ENCODE peak calls at places on chromosomes 12 and 14, in nine cellular contexts. Y is aorta, Z is neural progenitor cell, G is lower lobe of right lung, Q is tibial artery, R is AG04450, L is H7, W is GM06990, X is cardiac muscle cell. H is an unnamed sample.

GRCh38 chr12:133058203-133059125 is 21.2 kb downstream of the ZNF84 start:
- DNase-seq in Y (no peak), Z (no peak), G (no peak), Q (no peak), R (no peak), L (no peak), W (no peak), X (no peak), H (no peak)

GRCh38 chr12:58541300-58541690 is 379.0 kb downstream of the LRIG3 start:
- DNase-seq in Y (no peak), Z (no peak), G (no peak), Q (no peak), R (no peak), L (no peak), W (no peak), X (peak), H (no peak)

GRCh38 chr14:59133709-59134108 is 54.8 kb upstream of the DAAM1 start:
- DNase-seq in Y (no peak), Z (no peak), G (no peak), Q (no peak), R (no peak), L (no peak), W (no peak), X (peak), H (no peak)

GRCh38 chr12:75550401-75550851 is 39.0 kb upstream of the KRR1 start:
- DNase-seq in Y (no peak), Z (no peak), G (no peak), Q (no peak), R (no peak), L (no peak), W (no peak), X (peak), H (no peak)

GRCh38 chr12:105428793-105429192 is 98.3 kb downstream of the C12orf75 start:
- DNase-seq in Y (no peak), Z (no peak), G (no peak), Q (no peak), R (no peak), L (no peak), W (no peak), X (no peak), H (no peak)

GRCh38 chr14:50804181-50804721 is 26.7 kb downstream of the NIN start:
- DNase-seq in Y (peak), Z (no peak), G (no peak), Q (no peak), R (no peak), L (no peak), W (no peak), X (peak), H (no peak)

GRCh38 chr12:6662602-6662905 is 365 bp downstream of the ING4 start:
- DNase-seq in Y (no peak), Z (no peak), G (no peak), Q (no peak), R (no peak), L (peak), W (no peak), X (no peak), H (no peak)

GRCh38 chr14:74932401-74932901 is 9.4 kb upstream of the RPS6KL1 start:
- DNase-seq in Y (no peak), Z (no peak), G (no peak), Q (peak), R (no peak), L (no peak), W (no peak), X (peak), H (no peak)

GRCh38 chr12:67517181-67517887 is 131.2 kb upstream of the DYRK2 start:
- DNase-seq in Y (peak), Z (no peak), G (no peak), Q (peak), R (no peak), L (no peak), W (no peak), X (peak), H (no peak)

DNA sequence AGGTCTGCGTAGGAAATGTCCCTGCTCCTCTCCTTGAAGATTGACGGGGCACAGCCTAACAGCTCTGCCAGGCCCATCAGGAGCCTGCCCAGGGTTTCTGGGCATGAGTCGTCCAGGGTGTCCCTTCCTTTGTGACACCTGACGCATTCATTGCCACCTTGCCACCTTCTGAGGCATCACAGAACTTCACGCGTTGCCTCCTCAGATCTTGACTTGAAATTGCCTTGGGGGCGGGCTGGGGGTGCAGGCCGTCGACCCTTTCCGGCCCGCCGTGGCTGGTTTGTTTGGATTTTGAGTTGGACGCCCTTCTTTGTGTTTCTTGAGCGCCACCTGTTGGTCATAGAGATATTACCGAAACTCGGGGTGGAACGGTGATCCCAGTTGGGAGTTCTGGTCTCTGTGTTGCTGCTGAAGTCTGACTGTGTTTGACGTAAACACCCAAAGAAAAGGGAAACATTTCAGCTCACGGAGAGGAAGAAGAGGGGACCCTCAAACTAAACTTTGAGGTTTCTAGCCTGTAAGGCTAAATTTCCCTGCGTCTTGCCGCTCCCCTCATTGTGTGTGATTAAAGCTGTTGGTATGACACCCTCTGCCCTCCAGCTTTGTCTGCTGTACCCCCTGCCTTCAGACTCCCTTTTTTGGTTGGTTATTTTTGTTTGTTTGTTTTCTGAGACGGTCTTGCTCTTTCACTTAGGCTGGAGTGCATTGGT is 44.6 kb downstream of the MLXIP start:
- DNase-seq in Y (peak), Z (peak), G (peak), Q (no peak), R (no peak), L (peak), W (peak), X (peak), H (no peak)
- H3K4me3 ChIP-seq in Y (no peak), Z (no peak), G (no peak), Q (no peak), R (no peak), L (no peak), W (no peak), X (no peak), H (no peak)

GRCh38 chr14:77260631-77261030 is 10.4 kb downstream of the NGB start:
- DNase-seq in Y (no peak), Z (no peak), G (no peak), Q (no peak), R (no peak), L (no peak), W (no peak), X (peak), H (no peak)
- H3K4me3 ChIP-seq in Y (no peak), Z (no peak), G (no peak), Q (no peak), R (no peak), L (no peak), W (no peak), X (no peak), H (no peak)

DNA sequence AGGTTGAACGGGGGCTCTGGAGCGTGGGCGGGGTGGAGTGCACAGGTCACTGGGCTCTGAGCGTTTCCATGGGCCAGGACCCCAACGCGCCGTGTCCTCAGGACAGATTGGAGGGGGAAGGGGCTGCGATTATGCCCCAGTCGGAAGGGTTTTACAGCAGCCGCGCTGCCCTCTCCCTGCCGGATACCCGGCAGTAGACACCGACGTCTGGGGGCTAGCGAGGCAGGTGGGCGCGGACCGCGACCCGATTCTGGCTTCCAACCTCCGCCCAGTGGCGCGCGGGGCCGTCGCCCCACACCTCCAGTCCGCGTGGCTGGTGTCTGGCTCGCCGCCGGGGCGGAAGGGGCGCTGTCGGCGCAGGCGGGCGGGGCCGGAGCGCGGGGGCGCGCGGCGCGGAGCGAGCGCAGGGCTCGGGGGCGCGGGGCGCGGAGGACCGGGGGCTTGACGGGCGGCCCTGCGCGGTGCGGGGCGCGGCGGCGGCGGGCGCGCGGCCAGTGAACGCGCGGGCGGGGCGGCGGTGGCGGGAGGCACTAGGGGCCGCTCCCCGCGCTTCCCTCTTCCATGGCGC is 2.4 kb upstream of the KIF26A start:
- DNase-seq in Y (peak), Z (peak), G (peak), Q (peak), R (no peak), L (peak), W (no peak), X (no peak), H (no peak)
- H3K4me3 ChIP-seq in Y (no peak), Z (peak), G (peak), Q (no peak), R (no peak), L (peak), W (no peak), X (peak), H (no peak)

DNA sequence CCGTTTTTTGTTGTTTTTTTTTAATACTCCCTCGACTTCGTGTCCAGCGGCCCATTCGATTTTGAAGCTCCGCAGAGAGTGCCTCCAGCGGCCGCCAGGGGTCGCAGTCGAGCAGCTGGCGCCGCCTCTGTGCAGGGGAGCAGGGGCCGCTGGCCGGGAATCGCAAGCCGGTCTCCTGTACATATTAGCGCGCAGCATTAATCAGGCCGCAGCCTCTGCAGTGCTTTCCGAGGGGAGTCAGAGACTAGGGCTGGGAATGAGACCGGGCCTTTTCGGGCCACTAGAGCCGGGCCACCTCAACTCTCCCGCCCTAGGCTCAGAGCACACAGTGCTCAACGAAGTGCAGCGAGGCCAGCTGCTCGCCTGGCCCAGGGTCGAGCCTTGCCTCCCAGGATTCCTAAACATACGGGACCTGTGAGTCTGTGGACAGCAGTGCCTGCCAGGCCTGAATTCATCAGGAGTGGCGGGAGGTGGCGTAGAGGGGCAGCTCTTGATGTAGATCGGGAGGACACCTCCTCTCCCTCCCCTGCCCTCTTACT is 81.8 kb downstream of the EMP1 start:
- DNase-seq in Y (peak), Z (peak), G (peak), Q (no peak), R (peak), L (peak), W (peak), X (peak), H (no peak)
- H3K4me3 ChIP-seq in Y (no peak), Z (no peak), G (no peak), Q (no peak), R (peak), L (no peak), W (no peak), X (no peak), H (no peak)

GRCh38 chr12:53004178-53004577 is 2.1 kb upstream of the EIF4B start:
- DNase-seq in Y (no peak), Z (peak), G (no peak), Q (no peak), R (no peak), L (peak), W (no peak), X (peak), H (no peak)
- H3K4me3 ChIP-seq in Y (no peak), Z (peak), G (no peak), Q (no peak), R (no peak), L (peak), W (no peak), X (no peak), H (no peak)

GRCh38 chr12:116607039-116607438 is 47.9 kb downstream of the MAP1LC3B2 start:
- DNase-seq in Y (no peak), Z (no peak), G (no peak), Q (no peak), R (no peak), L (no peak), W (no peak), X (no peak), H (no peak)
- H3K4me3 ChIP-seq in Y (no peak), Z (no peak), G (no peak), Q (no peak), R (no peak), L (no peak), W (no peak), X (no peak), H (no peak)

GRCh38 chr14:52759145-52759544 is 29.2 kb downstream of the STYX start:
- DNase-seq in Y (no peak), Z (no peak), G (no peak), Q (no peak), R (no peak), L (no peak), W (no peak), X (no peak), H (no peak)

GRCh38 chr14:52755607-52756316 is 25.8 kb downstream of the STYX start:
- DNase-seq in Y (no peak), Z (no peak), G (no peak), Q (no peak), R (no peak), L (no peak), W (no peak), X (no peak), H (no peak)
- H3K4me3 ChIP-seq in Y (no peak), Z (no peak), G (no peak), Q (no peak), R (no peak), L (no peak), W (no peak), X (no peak), H (no peak)

DNA sequence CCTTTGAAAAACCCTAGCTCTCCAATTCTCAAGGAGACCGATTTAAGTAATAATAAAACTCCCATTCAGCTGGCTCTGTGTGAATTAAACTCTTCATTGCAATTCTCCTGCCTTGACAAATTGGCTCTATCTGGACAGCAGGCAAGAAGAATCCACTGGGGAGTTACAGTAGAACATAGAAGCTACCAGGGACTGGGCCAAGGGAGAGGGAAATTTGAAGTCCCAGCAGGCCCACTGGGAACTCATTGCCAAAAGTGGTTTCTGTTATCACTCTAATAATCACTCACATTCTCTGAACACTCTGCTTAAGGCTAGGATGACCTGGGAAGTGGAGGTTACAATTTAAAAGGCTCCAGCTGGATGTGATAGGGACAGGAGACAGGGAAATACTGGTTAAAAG is 384.5 kb upstream of the CCDC196 start:
- DNase-seq in Y (no peak), Z (no peak), G (no peak), Q (no peak), R (no peak), L (no peak), W (no peak), X (peak), H (no peak)
- H3K4me3 ChIP-seq in Y (no peak), Z (no peak), G (no peak), Q (no peak), R (no peak), L (no peak), W (no peak), X (no peak), H (no peak)

H was measured in AG04449.